ENCODE peak calls at places on chromosomes 11 and 22, in four cellular contexts. P is upper lobe of right lung, Z is glutamatergic neuron, U is fibroblast of lung. M is an unnamed sample.

GRCh38 chr11:824292-824880 is 3.3 kb upstream of the CRACR2B start:
- DNase-seq in Z (peak; percentile 14), P (no peak), U (no peak), M (no peak)

GRCh38 chr11:20036625-20037335 is 123.5 kb downstream of the DBX1 start:
- DNase-seq in U (no peak), P (no peak), Z (no peak), M (no peak)

GRCh38 chr11:116501728-116502127 is 271.1 kb downstream of the BUD13 start:
- DNase-seq in P (no peak), Z (no peak), U (no peak), M (no peak)

GRCh38 chr11:12083380-12083779 is 27.0 kb upstream of the MICAL2 start:
- DNase-seq in P (no peak), U (no peak), Z (no peak), M (no peak)

GRCh38 chr11:10461276-10461790 is 6.3 kb downstream of the AMPD3 start:
- DNase-seq in U (no peak), Z (no peak), P (no peak), M (no peak)

GRCh38 chr11:103806130-103806900 is 230.1 kb upstream of the DDI1 start:
- DNase-seq in P (no peak), U (peak; percentile 92), Z (no peak), M (no peak)

GRCh38 chr11:12159351-12160099 is 49.1 kb downstream of the MICAL2 start:
- DNase-seq in Z (no peak), U (peak; percentile 96), P (no peak), M (peak; percentile 86)

GRCh38 chr11:131246589-131247164 is 123.7 kb upstream of the NTM start:
- DNase-seq in P (peak; percentile 67), Z (peak; percentile 67), U (no peak), M (no peak)

GRCh38 chr22:30238661-30239420 is 7.7 kb downstream of the LIF start:
- DNase-seq in P (no peak), Z (no peak), U (peak; percentile 78), M (peak; percentile 79)

GRCh38 chr11:107789767-107790166 is 68.8 kb downstream of the SLC35F2 start:
- DNase-seq in U (no peak), Z (no peak), P (no peak), M (no peak)

GRCh38 chr11:42543844-42544243 is 768.0 kb upstream of the API5 start:
- DNase-seq in U (no peak), P (no peak), Z (no peak), M (no peak)

GRCh38 chr11:129440028-129440630 is 64.5 kb downstream of the BARX2 start:
- DNase-seq in Z (no peak), P (no peak), U (no peak), M (no peak)

GRCh38 chr22:37804886-37805857 is 2.6 kb upstream of the GCAT start:
- DNase-seq in P (peak; percentile 95), U (peak; percentile 85), Z (peak; percentile 92), M (peak; percentile 96)

GRCh38 chr11:44327730-44328691 is 18.1 kb upstream of the ALX4 start:
- DNase-seq in P (peak; percentile 21), U (no peak), Z (no peak), M (no peak)

GRCh38 chr11:71395010-71395560 is 53.1 kb downstream of the DHCR7 start:
- DNase-seq in Z (no peak), U (no peak), P (no peak), M (no peak)

GRCh38 chr22:19578180-19579004 is 54.2 kb upstream of the CLDN5 start:
- DNase-seq in P (no peak), U (no peak), Z (no peak), M (no peak)

GRCh38 chr22:43203471-43203981 is 16.6 kb upstream of the TTLL12 start:
- DNase-seq in U (no peak), Z (no peak), P (peak; percentile 66), M (no peak)

GRCh38 chr11:11010624-11011127 is 152.8 kb upstream of the ZBED5 start:
- DNase-seq in Z (peak; percentile 45), U (peak; percentile 20), P (no peak), M (no peak)

GRCh38 chr22:43277987-43278601 is 65.1 kb downstream of the SCUBE1 start:
- DNase-seq in P (no peak), U (no peak), Z (no peak), M (no peak)

GRCh38 chr22:22700631-22701030 is 56.2 kb downstream of the GGTLC2 start:
- DNase-seq in P (no peak), U (no peak), Z (no peak), M (no peak)

GRCh38 chr22:22704156-22704946 is 59.9 kb downstream of the GGTLC2 start:
- DNase-seq in P (no peak), U (no peak), Z (no peak), M (no peak)

GRCh38 chr22:22702874-22703570 is 58.6 kb downstream of the GGTLC2 start:
- DNase-seq in U (no peak), Z (no peak), P (no peak), M (no peak)

GRCh38 chr22:22703715-22704114 is 59.3 kb downstream of the GGTLC2 start:
- DNase-seq in Z (no peak), P (no peak), U (peak; percentile 80), M (no peak)

GRCh38 chr22:22702159-22702873 is 57.9 kb downstream of the GGTLC2 start:
- DNase-seq in U (no peak), Z (no peak), P (no peak), M (no peak)
- TF ChIP-seq CTCF in U (peak; percentile 19), Z (no peak), P (peak; percentile 19), M (no peak)

GRCh38 chr11:41498726-41499125 is 39.3 kb upstream of the LRRC4C start:
- DNase-seq in U (no peak), P (no peak), Z (no peak), M (no peak)
- TF ChIP-seq CTCF in U (no peak), P (peak; percentile 10), Z (peak; percentile 64), M (no peak)

DNA sequence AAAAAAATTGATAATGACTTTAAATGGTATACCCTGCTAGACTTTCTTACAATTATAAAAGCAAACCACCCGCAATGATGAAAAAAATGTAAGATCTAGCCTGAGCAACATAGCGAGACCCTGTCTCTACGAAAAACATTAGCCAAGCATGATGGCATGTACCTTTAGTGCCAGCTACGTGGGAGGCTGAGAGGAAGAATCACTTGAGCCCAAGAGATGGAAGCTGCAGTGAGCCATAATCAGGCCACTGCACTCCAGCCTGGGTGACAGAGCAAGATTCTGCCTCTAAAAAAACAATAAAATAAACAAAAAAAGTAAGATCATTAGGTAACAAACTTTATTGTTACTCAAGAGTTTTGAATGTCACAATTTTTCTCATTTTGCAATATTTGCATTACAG is 39.2 kb downstream of the KMT5B start:
- DNase-seq in U (no peak), Z (no peak), P (no peak), M (no peak)
- TF ChIP-seq CTCF in U (no peak), Z (no peak), P (no peak), M (no peak)

DNA sequence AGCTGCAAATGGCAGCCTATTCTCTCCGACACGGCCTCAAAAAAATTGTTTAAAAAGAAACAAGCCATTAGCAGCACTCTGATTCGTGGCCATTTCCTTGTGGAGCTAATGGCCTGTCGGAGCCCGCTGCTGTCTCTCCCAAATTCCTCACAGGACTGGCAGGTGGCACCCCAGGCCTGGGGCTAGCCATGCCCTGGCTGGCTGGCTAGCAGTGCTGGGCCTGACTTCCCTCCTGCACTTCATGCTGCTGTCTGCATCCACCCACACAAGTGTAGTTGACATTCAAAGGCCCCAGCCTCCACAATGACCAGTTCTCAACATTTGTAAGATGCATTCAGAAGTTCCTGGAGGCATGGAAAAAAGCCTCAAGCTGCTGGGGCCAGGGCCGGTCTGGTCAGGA is 61.5 kb downstream of the SMCO4 start:
- DNase-seq in Z (no peak), P (no peak), U (no peak), M (no peak)
- TF ChIP-seq CTCF in Z (no peak), P (no peak), U (no peak), M (no peak)

DNA sequence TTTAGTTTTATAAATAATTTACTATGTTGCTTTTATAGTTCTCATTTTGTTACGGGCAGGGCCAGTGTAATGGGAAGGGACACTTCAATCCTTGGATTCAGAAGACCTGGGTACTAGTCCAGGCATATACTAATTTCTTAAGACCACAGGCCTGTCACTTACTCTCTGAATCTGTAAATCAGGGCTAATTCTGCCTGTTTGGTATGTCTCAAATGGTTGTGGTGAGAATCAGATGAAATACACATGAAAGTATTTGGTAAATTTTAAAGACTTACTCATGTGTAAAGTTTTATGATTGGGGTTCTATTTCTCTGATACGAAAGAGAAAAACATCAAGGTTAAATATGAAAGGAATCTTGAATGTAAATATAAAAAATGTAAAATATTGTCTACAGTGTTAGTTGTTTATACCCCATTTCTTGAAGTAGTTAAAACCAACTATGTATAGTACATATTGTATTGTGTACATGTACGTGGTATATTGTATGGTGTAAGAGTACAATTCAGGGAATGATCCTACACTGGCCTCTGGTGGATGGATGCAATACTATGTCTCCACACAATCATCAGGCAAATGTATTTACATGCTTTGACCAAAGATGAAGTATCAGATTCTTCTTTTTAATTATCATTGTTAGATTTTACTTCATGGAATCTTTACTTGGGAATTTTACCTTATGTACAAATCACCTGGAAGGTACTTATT is 24.5 kb upstream of the RAG2 start:
- DNase-seq in P (no peak), Z (no peak), U (peak; percentile 32), M (no peak)
- TF ChIP-seq CTCF in P (peak; percentile 40), Z (no peak), U (peak; percentile 49), M (peak; percentile 40)

GRCh38 chr22:44729391-44730012 is 22.9 kb upstream of the ARHGAP8 start:
- DNase-seq in P (no peak), U (peak; percentile 70), Z (no peak), M (peak; percentile 84)
- TF ChIP-seq CTCF in P (peak; percentile 29), U (peak; percentile 33), Z (no peak), M (no peak)